ENCODE peak calls at places on chromosome 21, in eight cellular contexts. D is cardiac muscle cell, M is H9, Q is psoas muscle, T is hepatocyte, R is left lung, N is A549, Z is heart left ventricle. L is an unnamed sample.
A peak's percentile ranks its signal among the peaks of the same experiment; 100 is the strongest.

GRCh38 chr21:45167796-45168222 is 93.4 kb downstream of the ADARB1 start:
- DNase-seq in D (peak; percentile 73), M (no peak), Q (no peak), T (no peak), R (no peak), N (no peak), Z (no peak), L (no peak)

GRCh38 chr21:45318556-45319341 is 31.1 kb upstream of the POFUT2 start:
- DNase-seq in D (peak; percentile 43), M (peak; percentile 27), Q (peak; percentile 68), T (peak; percentile 78), R (peak; percentile 53), N (peak; percentile 41), Z (peak; percentile 93), L (no peak)

GRCh38 chr21:32925098-32925497 is 100.6 kb upstream of the OLIG2 start:
- DNase-seq in D (no peak), M (no peak), Q (no peak), T (no peak), R (no peak), N (no peak), Z (no peak), L (no peak)

GRCh38 chr21:26818911-26819310 is 26.3 kb downstream of the ADAMTS1 start:
- DNase-seq in D (no peak), M (no peak), Q (no peak), T (no peak), R (no peak), N (no peak), Z (no peak), L (no peak)

GRCh38 chr21:14273736-14274538 is 58.0 kb downstream of the RBM11 start:
- DNase-seq in D (peak; percentile 1), M (peak; percentile 72), Q (peak; percentile 32), T (peak; percentile 63), R (peak; percentile 85), N (no peak), Z (peak; percentile 77), L (no peak)

GRCh38 chr21:46188226-46189212 is 4.3 kb upstream of the SPATC1L start:
- DNase-seq in D (peak; percentile 64), M (peak; percentile 63), Q (peak; percentile 69), T (peak; percentile 76), R (no peak), N (peak; percentile 49), Z (peak; percentile 86), L (no peak)

GRCh38 chr21:15967661-15968060 is 237.9 kb downstream of the USP25 start:
- DNase-seq in D (peak; percentile 22), M (no peak), Q (no peak), T (no peak), R (no peak), N (no peak), Z (no peak), L (no peak)

GRCh38 chr21:33817663-33818433 is 97.8 kb downstream of the ATP5PO start:
- DNase-seq in D (peak; percentile 65), M (no peak), Q (no peak), T (no peak), R (no peak), N (no peak), Z (no peak), L (no peak)

GRCh38 chr21:45438391-45439145 is 33.6 kb downstream of the COL18A1 start:
- DNase-seq in D (no peak), M (no peak), Q (no peak), T (no peak), R (no peak), N (no peak), Z (no peak), L (no peak)

GRCh38 chr21:46119565-46120271 is 21.8 kb downstream of the COL6A2 start:
- DNase-seq in D (no peak), M (peak; percentile 20), Q (no peak), T (no peak), R (peak; percentile 26), N (no peak), Z (peak; percentile 23), L (no peak)

DNA sequence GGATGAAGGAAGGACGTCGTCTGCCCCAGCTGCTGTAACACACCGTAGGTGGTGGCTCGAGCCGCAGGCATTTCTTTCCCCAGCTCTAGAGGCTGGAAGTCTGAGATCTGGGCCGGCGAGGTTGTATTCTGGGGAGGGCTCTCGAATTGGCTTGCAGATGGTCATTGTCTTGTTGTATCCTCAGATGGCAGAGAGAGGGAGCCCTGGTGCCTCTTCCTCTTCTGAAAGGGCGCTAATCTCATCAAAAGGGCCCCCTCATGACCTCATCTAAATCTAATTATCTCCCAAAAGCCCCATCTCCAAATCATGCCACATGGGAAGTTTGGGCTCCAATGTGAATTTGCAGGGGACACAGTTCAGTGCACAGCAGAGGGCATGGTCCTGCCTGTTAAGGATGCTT is 109.0 kb downstream of the SIK1 start:
- DNase-seq in D (no peak), M (no peak), Q (peak; percentile 2), T (no peak), R (no peak), N (no peak), Z (no peak), L (no peak)
- H3K27ac ChIP-seq in D (no peak overlapping the region), M (no peak overlapping the region), Q (no peak overlapping the region), T (no peak overlapping the region), R (no peak overlapping the region), N (no peak overlapping the region), Z (no peak overlapping the region), L (no peak overlapping the region)

GRCh38 chr21:38170283-38170682 is 86.5 kb upstream of the KCNJ15 start:
- DNase-seq in D (peak; percentile 36), M (peak; percentile 65), Q (no peak), T (peak; percentile 26), R (peak; percentile 58), N (no peak), Z (peak; percentile 33), L (no peak)
- TF ChIP-seq CTCF in D (peak; percentile 43), M (peak; percentile 65), Q (peak; percentile 14), T (peak; percentile 31), R (peak; percentile 34), N (peak; percentile 21), Z (peak; percentile 47), L (peak; percentile 43)

GRCh38 chr21:30129246-30129645 is 37.4 kb downstream of the CLDN17 start:
- DNase-seq in D (no peak), M (no peak), Q (no peak), T (no peak), R (no peak), N (no peak), Z (no peak), L (no peak)
- H3K9me3 ChIP-seq in D (no peaks in the 10 kb centered on the region), M (no peaks in the 10 kb centered on the region), Q (no peaks in the 10 kb centered on the region), T (no peaks in the 10 kb centered on the region), R (no peaks in the 10 kb centered on the region), N (no peaks in the 10 kb centered on the region), Z (no peaks in the 10 kb centered on the region), L (peaks cover 20% of the 10 kb centered on the region)

DNA sequence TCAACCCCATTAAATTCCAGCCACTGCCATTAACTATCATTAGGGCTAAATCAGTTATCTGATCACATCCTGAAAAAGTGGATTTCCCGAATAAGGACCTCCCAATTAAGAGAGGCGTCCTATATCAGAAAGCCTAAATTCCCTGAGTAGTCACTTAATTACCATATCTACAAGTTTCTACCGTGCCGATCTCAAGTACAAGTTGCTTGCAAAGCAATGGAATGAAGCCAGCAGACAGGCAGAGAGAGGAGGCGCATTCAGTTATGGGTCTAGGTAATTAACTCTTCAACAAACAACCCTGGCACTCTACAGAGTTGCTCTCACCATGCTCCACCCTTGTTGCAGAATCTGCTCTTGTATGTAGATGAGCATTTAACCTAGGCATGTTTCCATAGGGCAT is 494.6 kb upstream of the RUNX1 start:
- DNase-seq in D (no peak), M (no peak), Q (no peak), T (no peak), R (no peak), N (no peak), Z (no peak), L (no peak)
- H3K27ac ChIP-seq in D (no peak overlapping the region), M (no peak overlapping the region), Q (no peak overlapping the region), T (no peak overlapping the region), R (no peak overlapping the region), N (no peak overlapping the region), Z (no peak overlapping the region), L (no peak overlapping the region)

GRCh38 chr21:39676054-39676771 is 63.5 kb downstream of the B3GALT5 start:
- DNase-seq in D (no peak), M (no peak), Q (no peak), T (peak; percentile 73), R (no peak), N (peak; percentile 25), Z (peak; percentile 53), L (no peak)
- TF ChIP-seq CTCF in D (no peak), M (no peak), Q (no peak), T (peak; percentile 13), R (no peak), N (no peak), Z (no peak), L (no peak)

GRCh38 chr21:25103500-25104207 is 503.6 kb downstream of the MRPL39 start:
- DNase-seq in D (no peak), M (no peak), Q (no peak), T (no peak), R (no peak), N (no peak), Z (no peak), L (no peak)
- H3K9me3 ChIP-seq in D (no peaks in the 10 kb centered on the region), M (no peaks in the 10 kb centered on the region), Q (no peaks in the 10 kb centered on the region), T (no peaks in the 10 kb centered on the region), R (no peaks in the 10 kb centered on the region), N (no peaks in the 10 kb centered on the region), Z (no peaks in the 10 kb centered on the region), L (no peaks in the 10 kb centered on the region)

DNA sequence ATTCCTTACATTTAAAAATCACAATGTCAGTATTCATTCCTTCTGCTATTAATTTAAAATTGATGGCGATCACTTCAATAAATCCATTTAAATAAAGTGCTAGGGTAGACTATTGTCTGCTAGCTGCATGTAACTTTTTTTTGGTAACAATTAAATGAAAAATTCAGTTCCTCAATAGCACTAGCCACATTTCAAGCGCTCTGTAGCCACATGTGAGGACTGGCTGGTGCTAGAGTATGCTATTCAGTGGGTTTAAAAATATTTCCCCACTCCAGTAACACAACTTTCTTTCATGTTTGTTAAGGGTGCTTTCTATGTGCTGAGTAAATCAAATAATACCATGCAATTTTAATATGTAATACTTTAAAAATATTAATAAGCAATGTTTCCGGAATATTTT is 108.2 kb downstream of the LTN1 start:
- DNase-seq in D (peak; percentile 35), M (no peak), Q (no peak), T (no peak), R (no peak), N (no peak), Z (no peak), L (no peak)
- H3K27ac ChIP-seq in D (peak overlapping the region; percentile 93), M (no peak overlapping the region), Q (peak overlapping the region; percentile 91), T (peak overlapping the region; percentile 93), R (peak overlapping the region; percentile 96), N (peak overlapping the region; percentile 85), Z (peak overlapping the region; percentile 93), L (peak overlapping the region; percentile 97)

DNA sequence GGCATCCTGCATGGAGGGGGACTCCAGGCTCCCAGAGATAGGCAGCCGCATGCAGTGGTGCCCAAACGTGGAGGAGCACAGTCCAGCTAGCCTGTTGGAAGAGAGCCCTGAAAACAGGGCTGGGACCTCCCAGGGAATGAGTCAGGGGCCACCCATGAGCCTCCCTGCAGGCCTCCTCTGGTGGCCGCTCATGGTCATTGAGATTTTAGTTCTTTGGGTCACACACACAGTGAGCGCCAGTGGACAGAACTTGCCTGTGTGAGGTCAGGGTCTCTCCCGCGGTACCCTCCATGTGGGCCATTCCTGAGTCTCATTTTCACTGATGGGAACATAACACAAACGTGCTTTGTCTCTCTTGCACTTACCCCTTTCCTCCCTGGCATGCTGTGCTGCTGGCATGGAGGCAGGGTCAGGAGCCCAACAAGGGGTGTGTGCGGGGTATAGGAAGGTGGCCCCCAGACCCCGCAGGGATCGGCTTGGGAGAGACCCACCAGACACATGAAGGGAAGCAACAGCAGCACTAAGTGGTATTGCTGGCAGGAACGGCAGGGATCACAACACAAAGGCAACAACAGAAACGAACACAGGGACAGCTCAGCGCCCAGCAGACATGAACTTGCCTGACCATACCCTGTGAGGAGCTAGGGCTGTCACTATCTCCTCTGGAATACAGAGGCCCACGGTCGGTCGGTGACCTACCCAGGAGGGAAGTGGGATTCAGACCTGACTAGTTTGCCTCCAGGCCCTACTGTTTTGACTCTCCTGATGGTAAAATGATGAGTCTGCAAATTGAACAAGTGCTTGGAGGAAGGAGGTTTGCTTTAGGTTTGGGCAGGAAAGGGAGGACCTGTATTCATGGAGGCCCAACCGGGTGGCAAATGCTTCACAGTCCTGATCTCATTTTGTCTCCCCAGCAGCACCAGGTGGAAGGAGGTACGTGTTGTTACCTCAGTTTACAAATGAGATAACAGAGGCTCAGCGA is 31.8 kb downstream of the ABCG1 start:
- DNase-seq in D (no peak), M (no peak), Q (no peak), T (no peak), R (no peak), N (no peak), Z (no peak), L (no peak)
- TF ChIP-seq CTCF in D (no peak), M (no peak), Q (no peak), T (no peak), R (no peak), N (no peak), Z (no peak), L (no peak)